ENCODE peak calls at places on chromosomes 5 and 9, in five cellular contexts. T is stimulated activated effector memory CD8-positive, alpha-beta T cell treated with anti-CD3 and anti-CD28 coated beads, Interleukin-12 subunit alpha, Interleukin-12 subunit beta, amount 100 ng/mL, for 72 hours; E is IMR-90; K is activated CD4-positive, alpha-beta T cell treated with anti-CD3 and anti-CD28 coated beads for 24 hours; P is AG09309. D is an unnamed sample.

GRCh38 chr9:128383791-128384190 is 12.6 kb downstream of the URM1 start:
- DNase-seq in P (no peak), K (no peak), T (no peak), E (no peak), D (no peak)

GRCh38 chr9:70510157-70510770 is 95.8 kb upstream of the KLF9 start:
- DNase-seq in P (no peak), T (no peak), K (no peak), E (no peak), D (no peak)

GRCh38 chr9:107020040-107020530 is 157.1 kb downstream of the ZNF462 start:
- DNase-seq in T (no peak), E (peak; percentile 96), P (peak; percentile 84), K (no peak), D (no peak)

GRCh38 chr9:97316904-97317303 is 9.4 kb downstream of the CCDC180 start:
- DNase-seq in K (no peak), E (no peak), P (no peak), T (no peak), D (no peak)

GRCh38 chr5:55902696-55903095 is 51.5 kb downstream of the IL31RA start:
- DNase-seq in P (no peak), K (no peak), T (no peak), E (peak; percentile 27), D (no peak)

GRCh38 chr9:97528529-97529230 is 27.2 kb downstream of the TMOD1 start:
- DNase-seq in E (no peak), T (no peak), K (no peak), P (no peak), D (no peak)

GRCh38 chr5:121969660-121970295 is 8.0 kb downstream of the SRFBP1 start:
- DNase-seq in E (peak; percentile 31), K (no peak), P (no peak), T (no peak), D (no peak)

GRCh38 chr5:153352685-153353219 is 137.7 kb upstream of the GRIA1 start:
- DNase-seq in T (no peak), P (no peak), E (no peak), K (peak; percentile 7), D (no peak)

GRCh38 chr5:150560401-150561191 is 52.7 kb downstream of the NDST1 start:
- DNase-seq in K (peak; percentile 91), T (peak; percentile 78), E (peak; percentile 85), P (peak; percentile 49), D (peak; percentile 78)

GRCh38 chr5:81825237-81825636 is 74.3 kb upstream of the SSBP2 start:
- DNase-seq in P (peak; percentile 68), T (no peak), K (no peak), E (peak; percentile 72), D (no peak)

GRCh38 chr9:122821278-122821952 is 7.0 kb downstream of the PDCL start:
- DNase-seq in T (no peak), K (no peak), P (no peak), E (peak; percentile 62), D (no peak)

GRCh38 chr9:109253637-109254284 is 67.1 kb downstream of the EPB41L4B start:
- DNase-seq in P (no peak), T (no peak), K (no peak), E (peak; percentile 82), D (no peak)

GRCh38 chr5:54567996-54568395 is 50.4 kb downstream of the SNX18 start:
- DNase-seq in E (no peak), K (no peak), T (no peak), P (no peak), D (no peak)

GRCh38 chr5:32059779-32060178 is 114.3 kb downstream of the GOLPH3 start:
- DNase-seq in E (no peak), T (no peak), K (no peak), P (no peak), D (no peak)

GRCh38 chr5:91556-92263 is at the start of gene PLEKHG4B:
- DNase-seq in T (no peak), E (no peak), P (no peak), K (no peak), D (no peak)

GRCh38 chr9:133861103-133861502 is 123.0 kb upstream of the SARDH start:
- DNase-seq in T (no peak), P (no peak), K (no peak), E (no peak), D (no peak)

GRCh38 chr9:76419782-76420380 is 25.7 kb upstream of the RFK start:
- DNase-seq in T (no peak), K (no peak), P (no peak), E (no peak), D (no peak)

GRCh38 chr5:14816999-14817761 is 54.4 kb downstream of the ANKH start:
- DNase-seq in P (peak; percentile 88), E (peak; percentile 93), T (peak; percentile 30), K (peak; percentile 7), D (peak; percentile 4)

GRCh38 chr9:136923881-136924280 is 20.7 kb downstream of the FBXW5 start:
- DNase-seq in T (no peak), P (no peak), E (no peak), K (no peak), D (no peak)

GRCh38 chr5:170885779-170886178 is 24.0 kb downstream of the RANBP17 start:
- DNase-seq in K (no peak), T (no peak), P (no peak), E (peak; percentile 39), D (no peak)

GRCh38 chr9:32533338-32533737 is 7.3 kb upstream of the RIGI start:
- DNase-seq in T (no peak), P (no peak), K (no peak), E (peak; percentile 10), D (no peak)

GRCh38 chr5:141969783-141970741 is 1.2 kb downstream of the RNF14 start:
- DNase-seq in E (no peak), K (no peak), P (no peak), T (no peak), D (no peak)

GRCh38 chr9:21015959-21016358 is 15.5 kb downstream of the HACD4 start:
- DNase-seq in P (no peak), T (no peak), K (no peak), E (no peak), D (no peak)

GRCh38 chr9:137731216-137731946 is 112.6 kb downstream of the EHMT1 start:
- DNase-seq in K (no peak), P (no peak), T (no peak), E (no peak), D (no peak)

GRCh38 chr5:155489949-155490348 is 476.4 kb downstream of the KIF4B start:
- DNase-seq in K (no peak), P (no peak), T (no peak), E (no peak), D (no peak)

GRCh38 chr5:121974261-121974660 is 12.5 kb downstream of the SRFBP1 start:
- DNase-seq in K (no peak), T (no peak), E (peak; percentile 48), P (no peak), D (no peak)

GRCh38 chr5:89703799-89704198 is 705.8 kb downstream of the CETN3 start:
- DNase-seq in E (no peak), K (no peak), P (no peak), T (no peak), D (no peak)

GRCh38 chr5:6900828-6901227 is 187.6 kb downstream of the TENT4A start:
- DNase-seq in K (no peak), E (no peak), P (no peak), T (no peak), D (no peak)

GRCh38 chr5:11247224-11247623 is 486.2 kb upstream of the DAP start:
- DNase-seq in T (no peak), K (no peak), E (no peak), P (no peak), D (no peak)

GRCh38 chr9:109447329-109448076 is 50.6 kb downstream of the PTPN3 start:
- DNase-seq in E (no peak), K (no peak), T (no peak), P (no peak), D (no peak)

GRCh38 chr5:27532305-27532704 is 493.9 kb upstream of the CDH9 start:
- DNase-seq in T (no peak), P (no peak), E (no peak), K (no peak), D (no peak)

GRCh38 chr5:159874308-159874707 is 42.0 kb upstream of the ADRA1B start:
- DNase-seq in T (no peak), P (no peak), K (no peak), E (peak; percentile 43), D (no peak)

GRCh38 chr9:111736714-111737113 is 58.0 kb downstream of the SHOC1 start:
- DNase-seq in K (no peak), T (no peak), E (no peak), P (no peak), D (no peak)

GRCh38 chr5:179870403-179870903 is 11.8 kb upstream of the MRNIP start:
- DNase-seq in P (no peak), T (no peak), E (peak; percentile 52), K (no peak), D (no peak)

GRCh38 chr9:132069046-132069898 is 10.4 kb downstream of the MED27 start:
- DNase-seq in K (no peak), T (no peak), P (no peak), E (peak; percentile 72), D (no peak)

GRCh38 chr5:157865844-157866243 is 6.9 kb upstream of the CLINT1 start:
- DNase-seq in K (no peak), P (no peak), E (peak; percentile 85), T (no peak), D (no peak)